ENCODE peak calls at places on chromosomes 1 and 21, in ten cellular contexts. Y is effector memory CD4-positive, alpha-beta T cell; M is body of pancreas; U is upper lobe of right lung; P is fibroblast of lung; X is neuronal stem cell; T is prostate gland; E is pancreas; I is vagina; Z is CD4-positive, alpha-beta memory T cell. C is an unnamed sample. For H3K4me1, the result is how much of the 10 kb centered on the place peaks cover.

GRCh38 chr1:116019653-116020253 is 43.4 kb downstream of the SLC22A15 start:
- DNase-seq in Y (no peak), M (no peak), U (no peak), P (no peak), X (no peak), T (no peak), E (no peak), I (no peak), Z (no peak), C (no peak)

GRCh38 chr1:63976006-63976405 is 202.2 kb downstream of the ROR1 start:
- DNase-seq in Y (no peak), M (no peak), U (no peak), P (no peak), X (no peak), T (no peak), E (no peak), I (no peak), Z (no peak), C (no peak)

GRCh38 chr1:178774263-178774662 is 49.2 kb downstream of the RALGPS2 start:
- DNase-seq in Y (no peak), M (no peak), U (no peak), P (peak), X (no peak), T (no peak), E (no peak), I (no peak), Z (peak), C (no peak)

GRCh38 chr1:180734366-180734765 is 102.5 kb downstream of the XPR1 start:
- DNase-seq in Y (no peak), M (no peak), U (no peak), P (no peak), X (no peak), T (no peak), E (no peak), I (no peak), Z (no peak), C (no peak)

GRCh38 chr1:80171101-80171500 is 1164.6 kb upstream of the ADGRL4 start:
- DNase-seq in Y (no peak), M (peak), U (no peak), P (peak), X (no peak), T (no peak), E (no peak), I (no peak), Z (no peak), C (no peak)

GRCh38 chr1:119308806-119309205 is 59.8 kb upstream of the HAO2 start:
- DNase-seq in Y (no peak), M (no peak), U (no peak), P (no peak), X (no peak), T (no peak), E (no peak), I (no peak), Z (no peak), C (no peak)

GRCh38 chr1:100187912-100188311 is 9.9 kb upstream of the LRRC39 start:
- DNase-seq in Y (no peak), M (peak), U (no peak), P (peak), X (no peak), T (peak), E (peak), I (no peak), Z (no peak), C (no peak)

GRCh38 chr1:228185641-228185965 is 20.0 kb downstream of the IBA57 start:
- DNase-seq in Y (peak), M (no peak), U (no peak), P (no peak), X (no peak), T (no peak), E (no peak), I (no peak), Z (peak), C (no peak)

GRCh38 chr21:33761104-33762036 is 119.1 kb downstream of the ITSN1 start:
- DNase-seq in Y (no peak), M (no peak), U (no peak), P (peak), X (no peak), T (no peak), E (no peak), I (no peak), Z (no peak), C (peak)

GRCh38 chr1:171716620-171717019 is 25.2 kb downstream of the VAMP4 start:
- DNase-seq in Y (no peak), M (no peak), U (no peak), P (peak), X (no peak), T (no peak), E (no peak), I (no peak), Z (no peak), C (no peak)

GRCh38 chr1:211378844-211379243 is 52.2 kb downstream of the TRAF5 start:
- DNase-seq in Y (no peak), M (no peak), U (no peak), P (peak), X (no peak), T (no peak), E (no peak), I (no peak), Z (no peak), C (no peak)

GRCh38 chr1:28145728-28146127 is 30.8 kb downstream of the PTAFR start:
- DNase-seq in Y (no peak), M (no peak), U (no peak), P (no peak), X (no peak), T (no peak), E (no peak), I (no peak), Z (no peak), C (no peak)

GRCh38 chr1:174114788-174115448 is 44.4 kb upstream of the RABGAP1L start:
- DNase-seq in Y (no peak), M (peak), U (no peak), P (peak), X (peak), T (no peak), E (no peak), I (no peak), Z (peak), C (peak)

GRCh38 chr21:25503981-25504380 is 103.3 kb downstream of the MRPL39 start:
- DNase-seq in Y (no peak), M (no peak), U (no peak), P (no peak), X (no peak), T (no peak), E (no peak), I (no peak), Z (no peak), C (no peak)

GRCh38 chr1:26156285-26157038 is 2.4 kb upstream of the FAM110D start:
- DNase-seq in Y (no peak), M (no peak), U (no peak), P (no peak), X (no peak), T (no peak), E (no peak), I (no peak), Z (no peak), C (no peak)

GRCh38 chr1:1165900-1166421 is 7.7 kb upstream of the TTLL10 start:
- DNase-seq in Y (no peak), M (peak), U (no peak), P (no peak), X (no peak), T (peak), E (no peak), I (no peak), Z (no peak), C (no peak)

GRCh38 chr1:34500451-34500850 is 254.4 kb upstream of the GJB5 start:
- DNase-seq in Y (no peak), M (peak), U (peak), P (peak), X (peak), T (no peak), E (peak), I (no peak), Z (no peak), C (peak)

GRCh38 chr1:210394281-210394798 is 65.6 kb downstream of the HHAT start:
- DNase-seq in Y (no peak), M (no peak), U (no peak), P (peak), X (no peak), T (no peak), E (no peak), I (peak), Z (no peak), C (no peak)

GRCh38 chr1:55632058-55632457 is 416.9 kb upstream of the USP24 start:
- DNase-seq in Y (no peak), M (no peak), U (no peak), P (peak), X (no peak), T (no peak), E (no peak), I (no peak), Z (no peak), C (no peak)

GRCh38 chr1:196481616-196482015 is 126.6 kb downstream of the KCNT2 start:
- DNase-seq in Y (no peak), M (no peak), U (no peak), P (peak), X (no peak), T (no peak), E (no peak), I (no peak), Z (no peak), C (no peak)

GRCh38 chr1:218785928-218786327 is 387.8 kb upstream of the LYPLAL1 start:
- DNase-seq in Y (no peak), M (peak), U (no peak), P (peak), X (no peak), T (no peak), E (peak), I (no peak), Z (no peak), C (no peak)

GRCh38 chr1:89922911-89923310 is 72.0 kb upstream of the ZNF326 start:
- DNase-seq in Y (no peak), M (no peak), U (no peak), P (no peak), X (no peak), T (no peak), E (no peak), I (no peak), Z (no peak), C (no peak)

GRCh38 chr21:37153935-37154350 is 80.9 kb downstream of the TTC3 start:
- DNase-seq in Y (no peak), M (peak), U (no peak), P (peak), X (no peak), T (peak), E (peak), I (no peak), Z (no peak), C (no peak)

GRCh38 chr1:55134152-55134808 is 80.9 kb downstream of the USP24 start:
- DNase-seq in Y (no peak), M (no peak), U (no peak), P (no peak), X (no peak), T (no peak), E (no peak), I (no peak), Z (no peak), C (no peak)

GRCh38 chr21:34862951-34863350 is 186.2 kb downstream of the RUNX1 start:
- DNase-seq in Y (no peak), M (no peak), U (no peak), P (no peak), X (no peak), T (no peak), E (no peak), I (no peak), Z (no peak), C (no peak)

GRCh38 chr1:17118706-17119075 is 560 bp downstream of the PADI2 start:
- DNase-seq in Y (no peak), M (no peak), U (no peak), P (no peak), X (no peak), T (no peak), E (no peak), I (no peak), Z (no peak), C (no peak)

GRCh38 chr1:61011514-61012263 is 70.7 kb upstream of the NFIA start:
- DNase-seq in Y (no peak), M (no peak), U (no peak), P (no peak), X (no peak), T (no peak), E (no peak), I (no peak), Z (no peak), C (no peak)

GRCh38 chr1:81525085-81525484 is 275.6 kb upstream of the ADGRL2 start:
- DNase-seq in Y (no peak), M (no peak), U (no peak), P (no peak), X (no peak), T (no peak), E (no peak), I (no peak), Z (no peak), C (no peak)

GRCh38 chr1:184153731-184154130 is 102.2 kb downstream of the TSEN15 start:
- DNase-seq in Y (no peak), M (no peak), U (no peak), P (no peak), X (no peak), T (no peak), E (no peak), I (no peak), Z (no peak), C (no peak)

DNA sequence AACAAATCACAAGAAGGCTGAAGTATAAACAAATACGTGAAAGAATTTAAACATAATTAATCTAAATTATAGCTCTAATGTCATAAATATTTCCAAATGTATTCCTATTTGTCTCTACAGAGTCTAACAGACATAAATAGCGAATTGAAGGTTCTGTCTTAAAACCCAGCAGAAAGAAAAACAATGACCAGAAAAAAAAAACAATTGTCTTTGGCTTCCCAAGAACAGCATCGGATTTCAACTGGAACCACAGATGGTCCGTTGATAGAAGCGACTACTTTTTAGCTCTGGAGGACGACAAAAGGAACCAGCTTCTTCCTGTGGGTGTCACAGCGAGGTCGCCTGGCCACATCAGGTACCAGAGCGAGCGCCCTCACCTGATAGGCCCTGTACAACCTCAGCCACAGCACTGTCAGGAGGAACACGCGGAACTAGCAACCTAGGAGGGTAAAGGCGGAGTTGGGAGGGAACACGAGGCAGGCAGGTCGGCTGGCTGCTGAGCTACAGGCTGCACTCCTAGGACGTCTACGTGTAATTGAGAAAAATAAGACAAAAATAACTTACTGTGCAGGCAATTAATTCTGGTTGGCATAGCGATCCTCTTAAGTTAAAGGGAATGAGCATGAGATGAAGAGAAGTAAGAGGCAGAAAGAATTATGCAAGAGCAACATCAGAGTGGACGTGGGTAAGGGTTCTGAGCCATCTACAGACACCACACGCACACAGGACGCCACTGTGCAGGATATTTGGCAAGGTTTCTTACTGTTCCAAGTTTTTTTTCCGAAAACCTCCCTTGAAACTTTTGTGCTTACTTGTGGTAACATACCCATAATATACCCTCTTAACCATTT is 16.7 kb upstream of the PRDM15 start:
- DNase-seq in Y (peak), M (no peak), U (no peak), P (peak), X (no peak), T (no peak), E (no peak), I (no peak), Z (peak), C (no peak)
- H3K4me3 ChIP-seq in Y (no peak), M (no peak), U (no peak), P (no peak), X (no peak), T (no peak), E (no peak), I (no peak), Z (no peak), C (no peak)

DNA sequence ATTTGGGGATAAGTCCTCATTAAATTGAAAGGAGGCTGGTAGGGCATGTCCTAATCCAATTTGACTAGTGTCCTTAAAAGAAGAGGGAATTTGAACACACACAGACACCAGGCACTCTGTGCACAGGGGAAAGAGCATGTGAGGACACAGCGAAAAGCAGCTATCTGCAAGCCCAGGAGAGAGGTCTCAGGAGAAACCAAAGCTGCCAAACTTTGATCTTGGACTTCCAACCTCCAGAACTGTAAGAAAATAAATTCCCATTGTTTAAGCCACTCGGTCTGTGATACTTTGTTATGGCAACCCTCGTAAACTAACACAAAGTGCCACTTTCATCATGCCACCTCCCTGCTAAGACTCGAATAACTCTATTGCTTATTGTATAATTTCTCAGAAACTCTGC is 13.8 kb downstream of the PLA2G4A start:
- DNase-seq in Y (no peak), M (no peak), U (no peak), P (no peak), X (no peak), T (no peak), E (no peak), I (no peak), Z (no peak), C (no peak)
- H3K4me1 ChIP-seq in Y (under half), M (under half), U (under half), P (under half), X (under half), T (under half), E (under half), I (half or more), Z (under half), C (under half)

GRCh38 chr1:5333326-5333725 is 658.9 kb downstream of the NPHP4 start:
- DNase-seq in Y (no peak), M (peak), U (no peak), P (no peak), X (no peak), T (no peak), E (no peak), I (peak), Z (no peak), C (no peak)
- H3K4me3 ChIP-seq in Y (no peak), M (no peak), U (no peak), P (no peak), X (no peak), T (no peak), E (no peak), I (no peak), Z (no peak), C (no peak)

GRCh38 chr1:212401838-212402582 is 12.7 kb downstream of the PACC1 start:
- DNase-seq in Y (no peak), M (no peak), U (no peak), P (peak), X (no peak), T (no peak), E (no peak), I (no peak), Z (no peak), C (no peak)

GRCh38 chr1:212396638-212397037 is 18.0 kb downstream of the PACC1 start:
- DNase-seq in Y (no peak), M (no peak), U (no peak), P (no peak), X (no peak), T (no peak), E (no peak), I (no peak), Z (no peak), C (no peak)

GRCh38 chr1:212401042-212401441 is 13.6 kb downstream of the PACC1 start:
- DNase-seq in Y (no peak), M (no peak), U (no peak), P (no peak), X (no peak), T (no peak), E (no peak), I (no peak), Z (no peak), C (no peak)

GRCh38 chr1:212402876-212403275 is 11.8 kb downstream of the PACC1 start:
- DNase-seq in Y (no peak), M (no peak), U (no peak), P (peak), X (no peak), T (no peak), E (no peak), I (no peak), Z (no peak), C (no peak)

DNA sequence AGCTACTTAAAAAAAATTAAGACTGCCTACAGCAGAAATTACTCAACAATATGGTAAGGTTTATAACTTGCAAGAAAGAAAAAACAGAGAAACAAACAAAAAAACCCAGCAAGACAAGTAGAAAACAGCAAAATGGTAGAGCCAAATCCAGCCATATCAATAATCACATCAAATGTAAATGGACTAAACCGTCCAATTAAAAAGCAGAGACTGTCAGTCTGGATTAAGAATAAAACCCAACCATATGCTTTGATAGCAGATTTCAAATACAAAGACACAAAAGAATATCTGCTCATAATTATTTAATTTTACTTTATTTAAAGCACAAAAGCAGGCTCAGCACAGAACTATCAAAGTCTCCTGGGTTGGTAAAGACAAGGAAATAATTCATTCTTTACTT is 17.5 kb downstream of the PACC1 start:
- DNase-seq in Y (no peak), M (no peak), U (no peak), P (no peak), X (no peak), T (no peak), E (no peak), I (no peak), Z (no peak), C (no peak)
- H3K4me1 ChIP-seq in Y (under half), M (under half), U (under half), P (under half), X (under half), T (under half), E (under half), I (under half), Z (under half), C (under half)

GRCh38 chr21:44456207-44456914 is 1.1 kb downstream of the LRRC3 start:
- DNase-seq in Y (no peak), M (no peak), U (no peak), P (no peak), X (no peak), T (no peak), E (no peak), I (no peak), Z (no peak), C (no peak)
- H3K4me3 ChIP-seq in Y (peak), M (no peak), U (peak), P (no peak), X (peak), T (peak), E (peak), I (peak), Z (peak), C (peak)

DNA sequence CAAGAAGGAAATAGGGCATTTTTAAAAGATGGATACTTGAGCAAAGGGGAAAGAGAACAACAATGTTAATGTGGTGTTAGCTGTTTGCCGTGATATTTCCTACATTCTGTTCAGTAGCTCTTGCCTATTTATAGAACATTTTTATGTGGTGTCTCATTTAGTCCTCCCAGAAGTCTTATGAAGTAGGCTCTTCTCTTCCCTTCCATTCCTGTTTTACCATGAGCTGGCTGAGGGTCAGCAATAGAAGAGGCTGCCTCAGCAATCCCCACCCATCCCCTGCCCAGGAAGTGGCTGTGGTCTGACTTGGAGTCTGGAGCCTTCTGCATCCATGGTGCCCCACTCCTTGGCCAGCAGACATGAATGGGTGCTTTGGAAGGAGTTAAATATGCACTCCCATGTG is 60.1 kb downstream of the KIAA0040 start:
- DNase-seq in Y (no peak), M (no peak), U (no peak), P (peak), X (no peak), T (no peak), E (no peak), I (peak), Z (no peak), C (no peak)
- H3K4me1 ChIP-seq in Y (under half), M (under half), U (under half), P (under half), X (under half), T (under half), E (under half), I (under half), Z (under half), C (under half)